ENCODE peak calls at places on chromosome 2, in seven cellular contexts. X, V, F, S, C, D and G are unnamed samples.

GRCh38 chr2:121071058-121071504 is 213.9 kb downstream of the TFCP2L1 start:
- DNase-seq in X (peak; percentile 53), V (peak; percentile 62), F (no peak), S (peak; percentile 90), C (peak; percentile 66), D (peak; percentile 60), G (peak; percentile 80)

GRCh38 chr2:191148766-191149165 is 2.0 kb downstream of the STAT4 start:
- DNase-seq in X (no peak), V (no peak), F (no peak), S (no peak), C (no peak), D (no peak), G (no peak)

GRCh38 chr2:152335016-152335850 is at the start of gene FMNL2:
- DNase-seq in X (peak; percentile 85), V (peak; percentile 85), F (peak; percentile 57), S (peak; percentile 95), C (peak; percentile 88), D (peak; percentile 75), G (peak; percentile 87)

GRCh38 chr2:119240311-119241204 is 16.9 kb downstream of the STEAP3 start:
- DNase-seq in X (peak; percentile 43), V (peak; percentile 41), F (no peak), S (peak; percentile 65), C (peak; percentile 60), D (no peak), G (peak; percentile 80)

GRCh38 chr2:149737882-149738281 is 150.3 kb upstream of the MMADHC start:
- DNase-seq in X (no peak), V (no peak), F (no peak), S (no peak), C (no peak), D (no peak), G (no peak)

GRCh38 chr2:149363953-149364352 is 33.6 kb downstream of the LYPD6 start:
- DNase-seq in X (no peak), V (no peak), F (no peak), S (no peak), C (no peak), D (no peak), G (no peak)

GRCh38 chr2:197450485-197450884 is 2.9 kb upstream of the COQ10B start:
- DNase-seq in X (no peak), V (no peak), F (no peak), S (no peak), C (no peak), D (no peak), G (no peak)

GRCh38 chr2:219309278-219309677 is at the start of gene PTPRN:
- DNase-seq in X (no peak), V (no peak), F (no peak), S (peak; percentile 95), C (no peak), D (no peak), G (no peak)

GRCh38 chr2:28366496-28367282 is 26.0 kb upstream of the FOSL2 start:
- DNase-seq in X (no peak), V (peak; percentile 91), F (no peak), S (peak; percentile 76), C (peak; percentile 78), D (no peak), G (peak; percentile 83)

GRCh38 chr2:10169053-10169578 is 46.6 kb downstream of the RRM2 start:
- DNase-seq in X (no peak), V (no peak), F (no peak), S (no peak), C (no peak), D (no peak), G (no peak)

GRCh38 chr2:215899111-215900074 is 114.0 kb downstream of the MREG start:
- DNase-seq in X (no peak), V (no peak), F (no peak), S (no peak), C (no peak), D (no peak), G (no peak)

GRCh38 chr2:43184339-43184895 is 42.0 kb downstream of the ZFP36L2 start:
- DNase-seq in X (peak; percentile 81), V (peak; percentile 89), F (no peak), S (no peak), C (peak; percentile 68), D (no peak), G (no peak)

GRCh38 chr2:156333951-156334495 is 1.5 kb upstream of the NR4A2 start:
- DNase-seq in X (peak; percentile 55), V (no peak), F (no peak), S (peak; percentile 49), C (peak; percentile 77), D (peak; percentile 45), G (peak; percentile 72)

GRCh38 chr2:85516649-85517389 is 22.1 kb upstream of the MAT2A start:
- DNase-seq in X (peak; percentile 72), V (no peak), F (no peak), S (no peak), C (peak; percentile 75), D (no peak), G (peak; percentile 78)

GRCh38 chr2:226798422-226799210 is 1.0 kb downstream of the IRS1 start:
- DNase-seq in X (peak; percentile 74), V (no peak), F (no peak), S (peak; percentile 74), C (peak; percentile 67), D (no peak), G (peak; percentile 46)

DNA sequence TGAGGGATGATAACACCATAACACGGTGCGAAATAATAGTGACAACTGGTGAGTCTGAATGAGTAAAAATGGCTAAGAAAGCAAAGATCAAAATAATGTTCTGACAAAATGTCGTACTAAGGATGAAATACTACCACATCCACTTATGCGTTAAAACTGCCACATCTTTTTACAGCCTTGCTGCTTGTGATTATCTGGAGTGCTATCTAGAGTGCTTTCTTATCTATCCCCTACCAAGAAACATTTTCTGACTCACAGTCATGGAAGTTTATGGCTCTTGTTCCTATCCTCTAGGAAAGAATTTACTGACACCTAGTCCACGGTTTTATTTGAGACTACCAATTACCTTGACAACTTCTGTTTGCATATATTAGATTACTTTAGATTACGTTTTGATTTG is 929.7 kb downstream of the LRP1B start:
- DNase-seq in X (no peak), V (no peak), F (no peak), S (no peak), C (no peak), D (no peak), G (no peak)
- TF ChIP-seq EP300 in X (no peak), V (no peak), F (no peak), S (no peak), C (no peak), D (no peak), G (no peak)

DNA sequence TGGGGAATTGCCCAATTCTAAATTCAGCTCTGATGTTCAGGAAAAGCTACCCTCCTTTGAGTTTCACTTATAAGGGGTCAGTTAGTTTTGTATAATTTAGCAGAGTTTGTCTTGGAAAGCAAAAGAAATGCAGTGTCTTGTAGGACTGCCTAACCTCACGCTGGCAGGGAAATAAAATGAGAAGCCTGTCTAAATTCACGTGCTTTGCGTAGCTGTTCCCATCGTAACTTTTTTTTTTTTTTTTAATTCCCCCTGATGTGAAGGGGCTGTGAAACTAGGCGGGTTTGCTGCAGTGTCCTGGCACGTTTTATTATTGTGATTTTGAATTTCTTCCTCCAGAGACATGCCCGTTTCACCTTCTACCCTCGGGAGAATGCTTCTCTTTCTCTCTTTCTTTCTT is 2.1 kb downstream of the MEIS1 start:
- DNase-seq in X (no peak), V (no peak), F (no peak), S (no peak), C (no peak), D (no peak), G (no peak)
- H3K4me3 ChIP-seq in X (no peak overlapping the region), V (peak overlapping the region; percentile 50), F (no peak overlapping the region), S (peak overlapping the region; percentile 85), C (peak overlapping the region; percentile 48), D (no peak overlapping the region), G (peak overlapping the region; percentile 70)

GRCh38 chr2:181643158-181643557 is 13.7 kb downstream of the CERKL start:
- DNase-seq in X (no peak), V (no peak), F (no peak), S (no peak), C (no peak), D (no peak), G (no peak)

GRCh38 chr2:181646415-181646987 is 10.4 kb downstream of the CERKL start:
- DNase-seq in X (no peak), V (no peak), F (no peak), S (no peak), C (no peak), D (no peak), G (no peak)

GRCh38 chr2:181649436-181649979 is 7.4 kb downstream of the CERKL start:
- DNase-seq in X (no peak), V (no peak), F (no peak), S (no peak), C (no peak), D (no peak), G (no peak)

DNA sequence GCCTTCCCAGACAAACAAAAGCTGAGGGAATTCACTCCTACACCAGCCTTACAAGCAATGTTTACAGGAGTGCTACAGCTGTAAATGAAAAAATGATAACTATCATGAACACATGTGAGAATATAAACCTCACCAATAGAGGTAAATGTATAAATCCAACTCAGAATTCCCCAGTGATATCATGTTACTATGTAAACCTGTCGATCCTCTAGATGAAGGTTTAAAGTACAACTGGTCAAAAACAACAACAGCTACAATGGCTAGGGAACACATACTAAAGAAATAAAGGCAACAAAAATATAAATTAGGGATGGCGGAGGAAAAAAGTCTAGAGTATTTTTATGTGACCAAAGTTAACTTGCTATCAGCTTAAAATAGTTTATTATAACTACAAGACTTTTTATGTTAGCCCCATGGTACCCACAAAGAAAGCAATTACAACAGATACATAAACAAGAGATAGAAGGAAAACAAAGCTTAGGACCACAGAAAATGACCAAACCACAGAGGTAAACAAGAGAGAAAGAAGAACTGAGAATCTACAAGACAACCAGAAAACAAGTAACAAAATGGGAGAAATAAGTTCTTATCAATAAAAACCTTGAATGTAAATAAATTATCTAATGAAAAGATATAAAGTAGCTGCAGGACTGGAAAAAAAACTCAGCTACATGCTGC is 8.3 kb downstream of the CERKL start:
- DNase-seq in X (no peak), V (no peak), F (no peak), S (no peak), C (no peak), D (no peak), G (no peak)
- TF ChIP-seq CTCF in X (no peak), V (no peak), F (no peak), S (no peak), C (no peak), D (no peak), G (no peak)

GRCh38 chr2:146376511-146377084 is 1468.2 kb upstream of the ACVR2A start:
- DNase-seq in X (no peak), V (no peak), F (no peak), S (no peak), C (no peak), D (no peak), G (no peak)

GRCh38 chr2:146365041-146365440 is 1479.8 kb upstream of the ACVR2A start:
- DNase-seq in X (no peak), V (no peak), F (no peak), S (no peak), C (no peak), D (no peak), G (no peak)

GRCh38 chr2:146374505-146374904 is 1470.3 kb upstream of the ACVR2A start:
- DNase-seq in X (no peak), V (no peak), F (no peak), S (no peak), C (no peak), D (no peak), G (no peak)

DNA sequence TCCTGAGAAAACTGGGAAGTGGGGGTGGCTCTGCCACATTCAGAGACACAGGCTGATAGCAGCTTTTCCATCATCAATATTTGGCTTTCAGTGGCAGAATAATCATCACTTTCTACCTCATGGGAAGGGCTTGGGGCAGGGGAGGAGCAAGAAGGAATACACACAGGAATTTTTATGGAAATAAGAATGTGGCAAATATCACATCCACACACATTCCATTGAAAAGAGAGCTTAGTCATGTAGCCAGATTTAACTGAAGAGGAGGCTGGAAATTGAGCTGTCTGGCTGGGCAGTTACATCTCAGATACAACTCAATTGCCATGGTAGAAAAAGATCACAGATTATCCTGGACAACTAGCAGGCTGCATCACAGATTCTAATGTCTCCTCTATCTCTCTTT is 1474.0 kb upstream of the ACVR2A start:
- DNase-seq in X (peak; percentile 1), V (no peak), F (no peak), S (no peak), C (no peak), D (no peak), G (no peak)
- TF ChIP-seq EP300 in X (no peak), V (no peak), F (no peak), S (no peak), C (no peak), D (no peak), G (no peak)